ENCODE peak calls at places on chromosomes 2 and 18, in four cellular contexts. One of them, this sample, is unnamed.

GRCh38 chr2:101442667-101443061 is 32.2 kb downstream of the RFX8 start:
- DNase-seq in neuronal stem cell: no peak
- DNase-seq in trophoblast cell: peak
- DNase-seq in mesendoderm: peak
- DNase-seq in this sample: no peak

GRCh38 chr2:219615894-219616293 is 11.5 kb upstream of the SLC4A3 start:
- DNase-seq in neuronal stem cell: no peak
- DNase-seq in mesendoderm: no peak
- DNase-seq in trophoblast cell: no peak
- DNase-seq in this sample: no peak

GRCh38 chr2:166333809-166334208 is 41.9 kb downstream of the SCN9A start:
- DNase-seq in mesendoderm: no peak
- DNase-seq in trophoblast cell: no peak
- DNase-seq in neuronal stem cell: no peak
- DNase-seq in this sample: no peak

GRCh38 chr18:47050468-47050867 is 15.0 kb upstream of the ELOA2 start:
- DNase-seq in neuronal stem cell: peak
- DNase-seq in mesendoderm: peak
- DNase-seq in trophoblast cell: peak
- DNase-seq in this sample: peak

GRCh38 chr2:207121784-207122183 is 44.0 kb downstream of the KLF7 start:
- DNase-seq in trophoblast cell: no peak
- DNase-seq in mesendoderm: peak
- DNase-seq in neuronal stem cell: no peak
- DNase-seq in this sample: peak

GRCh38 chr2:200471324-200471848 is 38.5 kb downstream of the KCTD18 start:
- DNase-seq in neuronal stem cell: peak
- DNase-seq in trophoblast cell: peak
- DNase-seq in mesendoderm: peak
- DNase-seq in this sample: peak

GRCh38 chr18:61926532-61926931 is 33.7 kb upstream of the RNF152 start:
- DNase-seq in mesendoderm: no peak
- DNase-seq in neuronal stem cell: no peak
- DNase-seq in trophoblast cell: no peak
- DNase-seq in this sample: no peak

GRCh38 chr2:120511546-120512320 is 165.8 kb downstream of the INHBB start:
- DNase-seq in trophoblast cell: no peak
- DNase-seq in neuronal stem cell: no peak
- DNase-seq in mesendoderm: no peak
- DNase-seq in this sample: no peak

GRCh38 chr18:34707670-34708069 is 2.4 kb upstream of the DTNA start:
- DNase-seq in trophoblast cell: peak
- DNase-seq in neuronal stem cell: no peak
- DNase-seq in mesendoderm: peak
- DNase-seq in this sample: peak

GRCh38 chr18:23337599-23338444 is 115.3 kb upstream of the RIOK3 start:
- DNase-seq in trophoblast cell: peak
- DNase-seq in neuronal stem cell: no peak
- DNase-seq in mesendoderm: peak
- DNase-seq in this sample: peak

GRCh38 chr2:135743860-135744259 is 2.2 kb downstream of the UBXN4 start:
- DNase-seq in neuronal stem cell: peak
- DNase-seq in trophoblast cell: no peak
- DNase-seq in mesendoderm: no peak
- DNase-seq in this sample: peak

GRCh38 chr2:63436488-63436887 is 151.8 kb downstream of the WDPCP start:
- DNase-seq in neuronal stem cell: no peak
- DNase-seq in trophoblast cell: no peak
- DNase-seq in mesendoderm: no peak
- DNase-seq in this sample: no peak

GRCh38 chr2:70995227-70995729 is 605 bp upstream of the TEX261 start:
- DNase-seq in trophoblast cell: peak
- DNase-seq in neuronal stem cell: peak
- DNase-seq in mesendoderm: peak
- DNase-seq in this sample: peak

GRCh38 chr2:47069628-47070154 is 85.4 kb downstream of the STPG4 start:
- DNase-seq in trophoblast cell: peak
- DNase-seq in mesendoderm: peak
- DNase-seq in neuronal stem cell: peak
- DNase-seq in this sample: peak

GRCh38 chr2:100953406-100954043 is 48.6 kb upstream of the RPL31 start:
- DNase-seq in neuronal stem cell: no peak
- DNase-seq in mesendoderm: no peak
- DNase-seq in trophoblast cell: no peak
- DNase-seq in this sample: no peak

DNA sequence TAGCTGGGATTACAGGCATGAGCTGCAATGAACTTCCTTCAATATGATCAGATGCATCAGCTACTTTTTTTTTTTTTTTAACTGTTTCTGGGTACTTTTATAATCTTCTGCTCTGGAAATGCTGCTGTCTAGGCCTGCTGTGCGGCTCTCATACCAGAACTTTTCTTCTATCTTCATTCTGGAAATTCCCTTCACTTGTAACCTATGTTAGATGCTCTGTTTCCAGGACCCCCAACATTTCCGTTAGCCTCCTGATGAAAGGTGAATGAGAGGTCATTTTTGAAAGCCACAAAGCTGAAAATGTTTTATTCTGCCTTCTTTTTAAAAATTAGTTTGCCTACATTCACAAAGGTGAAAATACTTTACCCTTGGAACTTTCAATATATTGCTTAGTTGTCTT is 8.6 kb downstream of the AGFG1 start:
- DNase-seq in neuronal stem cell: no peak
- DNase-seq in trophoblast cell: no peak
- DNase-seq in mesendoderm: no peak
- DNase-seq in this sample: no peak
- H3K23ac ChIP-seq in neuronal stem cell: no peak
- H3K23ac ChIP-seq in trophoblast cell: no peak
- H3K23ac ChIP-seq in mesendoderm: no peak
- H3K23ac ChIP-seq in this sample: no peak

GRCh38 chr2:128090909-128091690 is at the start of gene UGGT1:
- DNase-seq in neuronal stem cell: peak
- DNase-seq in mesendoderm: peak
- DNase-seq in trophoblast cell: peak
- DNase-seq in this sample: peak
- H3K23ac ChIP-seq in neuronal stem cell: peak
- H3K23ac ChIP-seq in mesendoderm: peak
- H3K23ac ChIP-seq in trophoblast cell: no peak
- H3K23ac ChIP-seq in this sample: peak

GRCh38 chr2:42450136-42450535 is 43.6 kb downstream of the KCNG3 start:
- DNase-seq in mesendoderm: no peak
- DNase-seq in neuronal stem cell: no peak
- DNase-seq in trophoblast cell: peak
- DNase-seq in this sample: no peak

GRCh38 chr2:42443980-42444379 is 49.8 kb downstream of the KCNG3 start:
- DNase-seq in trophoblast cell: peak
- DNase-seq in mesendoderm: peak
- DNase-seq in neuronal stem cell: no peak
- DNase-seq in this sample: no peak

GRCh38 chr2:42448163-42448562 is 45.6 kb downstream of the KCNG3 start:
- DNase-seq in mesendoderm: no peak
- DNase-seq in trophoblast cell: no peak
- DNase-seq in neuronal stem cell: no peak
- DNase-seq in this sample: no peak

GRCh38 chr2:42449163-42450087 is 44.4 kb downstream of the KCNG3 start:
- DNase-seq in mesendoderm: no peak
- DNase-seq in neuronal stem cell: no peak
- DNase-seq in trophoblast cell: peak
- DNase-seq in this sample: no peak

DNA sequence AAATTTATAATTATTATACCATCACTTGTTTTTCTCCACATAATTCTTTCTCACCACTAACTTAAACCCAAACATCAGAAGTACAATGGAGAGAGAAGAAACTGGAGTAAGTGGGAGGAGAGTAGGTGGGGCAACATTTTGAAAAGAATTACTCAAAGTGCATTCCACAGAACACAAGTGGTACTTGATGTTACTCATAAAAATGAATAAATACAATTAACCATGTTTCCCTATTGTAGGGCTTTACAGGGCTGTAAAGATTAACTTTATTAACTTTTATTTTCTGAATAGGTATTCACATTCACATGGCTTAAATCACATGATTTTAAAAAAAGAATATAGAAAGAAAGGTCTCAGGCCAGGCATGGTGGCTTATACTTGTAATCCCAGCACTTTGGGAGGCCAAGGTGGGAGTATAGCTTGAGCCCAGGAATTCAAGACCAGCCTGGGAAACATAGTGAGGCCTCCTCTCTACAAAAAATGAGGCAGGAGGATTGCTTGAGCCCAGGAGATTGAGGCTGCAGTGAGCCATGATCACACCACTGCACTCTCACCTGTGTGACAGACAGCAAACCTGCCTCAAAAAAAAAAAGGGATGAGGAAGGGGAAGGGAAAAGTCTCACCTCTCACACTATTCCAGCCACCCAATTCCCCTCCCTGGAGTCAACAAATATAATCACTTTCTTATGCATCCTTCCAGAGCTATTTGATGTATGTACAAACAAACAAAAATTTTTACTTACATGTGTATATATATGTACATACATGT is 47.1 kb downstream of the KCNG3 start:
- DNase-seq in mesendoderm: no peak
- DNase-seq in trophoblast cell: no peak
- DNase-seq in neuronal stem cell: no peak
- DNase-seq in this sample: no peak
- H3K23ac ChIP-seq in mesendoderm: no peak
- H3K23ac ChIP-seq in trophoblast cell: no peak
- H3K23ac ChIP-seq in neuronal stem cell: no peak
- H3K23ac ChIP-seq in this sample: no peak

GRCh38 chr2:109129921-109130725 is 1.1 kb downstream of the SH3RF3 start:
- DNase-seq in mesendoderm: peak
- DNase-seq in neuronal stem cell: no peak
- DNase-seq in trophoblast cell: no peak
- DNase-seq in this sample: peak
- H3K23ac ChIP-seq in mesendoderm: no peak
- H3K23ac ChIP-seq in neuronal stem cell: peak
- H3K23ac ChIP-seq in trophoblast cell: no peak
- H3K23ac ChIP-seq in this sample: peak

DNA sequence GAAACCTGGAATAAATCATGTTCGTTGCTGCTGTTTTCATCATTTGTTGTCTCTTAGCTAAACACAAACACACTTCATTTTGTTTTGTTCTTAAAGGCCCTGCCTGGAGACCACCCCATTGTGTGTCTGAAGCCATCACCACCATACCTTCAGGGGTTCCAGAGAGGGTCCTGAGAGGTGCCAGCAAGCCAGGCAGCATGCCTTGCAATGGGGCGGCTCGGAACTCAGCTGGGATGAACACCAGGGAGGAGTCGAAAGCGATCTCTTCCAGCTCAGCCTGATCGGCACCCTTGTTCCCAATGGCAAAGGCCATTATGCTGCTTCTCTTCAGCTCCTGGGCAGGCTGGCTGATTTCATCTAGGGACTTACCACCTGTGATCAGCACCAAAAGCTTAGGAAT is 33.2 kb downstream of the COL6A3 start:
- DNase-seq in trophoblast cell: no peak
- DNase-seq in mesendoderm: no peak
- DNase-seq in neuronal stem cell: no peak
- DNase-seq in this sample: no peak
- H3K23ac ChIP-seq in trophoblast cell: no peak
- H3K23ac ChIP-seq in mesendoderm: no peak
- H3K23ac ChIP-seq in neuronal stem cell: no peak
- H3K23ac ChIP-seq in this sample: no peak

GRCh38 chr18:59631583-59632181 is 65.5 kb downstream of the CCBE1 start:
- DNase-seq in trophoblast cell: peak
- DNase-seq in mesendoderm: peak
- DNase-seq in neuronal stem cell: peak
- DNase-seq in this sample: peak

GRCh38 chr18:59628995-59629394 is 68.2 kb downstream of the CCBE1 start:
- DNase-seq in trophoblast cell: no peak
- DNase-seq in mesendoderm: no peak
- DNase-seq in neuronal stem cell: no peak
- DNase-seq in this sample: no peak

GRCh38 chr18:59639136-59639535 is 58.1 kb downstream of the CCBE1 start:
- DNase-seq in neuronal stem cell: no peak
- DNase-seq in trophoblast cell: no peak
- DNase-seq in mesendoderm: no peak
- DNase-seq in this sample: no peak

GRCh38 chr18:59629894-59630293 is 67.3 kb downstream of the CCBE1 start:
- DNase-seq in trophoblast cell: no peak
- DNase-seq in neuronal stem cell: no peak
- DNase-seq in mesendoderm: no peak
- DNase-seq in this sample: peak

GRCh38 chr18:59634096-59634495 is 63.1 kb downstream of the CCBE1 start:
- DNase-seq in trophoblast cell: no peak
- DNase-seq in neuronal stem cell: no peak
- DNase-seq in mesendoderm: no peak
- DNase-seq in this sample: no peak
- H3K23ac ChIP-seq in trophoblast cell: no peak
- H3K23ac ChIP-seq in neuronal stem cell: no peak
- H3K23ac ChIP-seq in mesendoderm: no peak
- H3K23ac ChIP-seq in this sample: no peak

DNA sequence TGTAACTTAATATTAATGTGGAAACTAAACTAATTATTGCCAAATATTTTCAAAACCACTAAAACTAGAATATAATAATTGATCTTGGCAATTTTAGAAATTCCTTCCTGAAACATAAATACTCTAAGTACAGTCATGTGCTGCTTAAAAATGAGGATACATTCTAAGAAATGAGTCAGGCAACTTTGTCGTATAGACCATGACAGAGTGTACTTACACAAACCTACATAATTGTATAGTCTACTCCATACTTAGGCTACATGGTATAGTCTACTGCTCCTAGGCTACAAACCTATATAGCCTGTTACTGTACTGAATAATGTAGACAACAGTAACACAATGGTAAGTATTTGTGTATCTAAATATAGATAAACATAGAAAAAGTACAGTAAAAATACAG is 27.6 kb downstream of the FEZ2 start:
- DNase-seq in mesendoderm: no peak
- DNase-seq in neuronal stem cell: no peak
- DNase-seq in trophoblast cell: no peak
- DNase-seq in this sample: peak
- H3K23ac ChIP-seq in mesendoderm: no peak
- H3K23ac ChIP-seq in neuronal stem cell: no peak
- H3K23ac ChIP-seq in trophoblast cell: no peak
- H3K23ac ChIP-seq in this sample: no peak

DNA sequence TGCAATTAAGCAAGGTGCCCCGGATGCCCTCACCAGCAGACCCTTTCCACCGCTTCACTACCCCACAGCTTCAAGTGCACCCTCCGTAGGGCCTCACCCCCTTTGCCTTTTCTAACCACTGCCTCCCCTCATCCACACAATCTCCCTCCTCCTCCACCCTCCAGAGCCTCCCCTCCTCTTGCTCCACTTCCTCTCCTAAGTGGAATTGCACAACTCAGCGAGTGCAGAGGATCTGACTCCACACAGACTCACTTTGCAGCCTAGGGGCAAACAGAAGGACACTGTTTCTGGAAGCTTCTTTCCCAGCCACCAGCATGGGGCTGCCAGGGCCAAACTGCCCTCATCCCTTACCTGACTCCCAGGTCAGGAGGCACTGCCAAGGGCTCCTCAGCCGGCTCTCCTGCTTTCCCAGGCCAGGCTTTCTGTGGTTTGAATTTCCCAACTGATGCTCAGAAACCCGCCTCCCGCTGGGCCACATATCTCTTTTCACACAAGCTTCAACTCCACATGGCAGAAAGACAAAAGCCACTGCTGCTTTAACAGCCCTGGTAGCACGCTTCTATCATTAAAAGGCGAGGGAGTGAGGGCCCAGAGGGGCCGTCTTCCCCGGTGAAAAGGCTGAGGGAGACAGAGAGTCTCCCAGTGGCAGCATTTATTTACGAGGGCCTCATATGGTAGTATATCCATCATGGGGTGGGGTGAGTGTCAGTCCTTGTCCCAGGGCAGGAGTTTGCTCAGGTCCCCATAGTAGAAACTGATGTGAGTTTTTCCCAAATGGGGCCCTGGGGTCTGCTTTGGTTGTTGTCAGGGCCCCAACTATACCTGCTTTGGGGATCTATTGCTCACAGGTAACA is 74.7 kb upstream of the MGAT4A start:
- DNase-seq in neuronal stem cell: no peak
- DNase-seq in mesendoderm: peak
- DNase-seq in trophoblast cell: peak
- DNase-seq in this sample: peak
- H3K23ac ChIP-seq in neuronal stem cell: no peak
- H3K23ac ChIP-seq in mesendoderm: no peak
- H3K23ac ChIP-seq in trophoblast cell: no peak
- H3K23ac ChIP-seq in this sample: no peak